ENCODE peak calls at places on chromosome 5, in six cellular contexts. O is left lung, R is endothelial cell, H is Calu3, L is GM20000, W is prostate gland. N is an unnamed sample.

GRCh38 chr5:31381299-31381698 is 150.6 kb downstream of the DROSHA start:
- DNase-seq in O (no peak), R (no peak), H (no peak), L (no peak), W (no peak), N (no peak)

GRCh38 chr5:157744055-157745011 is 821 bp downstream of the LSM11 start:
- DNase-seq in O (peak; percentile 47), R (peak; percentile 42), H (no peak), L (no peak), W (no peak), N (peak; percentile 52)

GRCh38 chr5:142902188-142902965 is 132.2 kb downstream of the ARHGAP26 start:
- DNase-seq in O (no peak), R (no peak), H (no peak), L (no peak), W (no peak), N (no peak)

GRCh38 chr5:33272288-33272687 is 168.5 kb upstream of the TARS1 start:
- DNase-seq in O (no peak), R (no peak), H (no peak), L (no peak), W (no peak), N (no peak)

GRCh38 chr5:34923694-34924461 is 5.5 kb upstream of the DNAJC21 start:
- DNase-seq in O (no peak), R (no peak), H (peak; percentile 44), L (peak; percentile 24), W (no peak), N (peak; percentile 20)

GRCh38 chr5:72281764-72282499 is 38.1 kb downstream of the MRPS27 start:
- DNase-seq in O (no peak), R (no peak), H (no peak), L (no peak), W (no peak), N (no peak)

GRCh38 chr5:2383678-2384025 is 367.8 kb downstream of the IRX2 start:
- DNase-seq in O (no peak), R (no peak), H (no peak), L (no peak), W (no peak), N (no peak)

GRCh38 chr5:59132131-59132530 is 549.3 kb downstream of the RAB3C start:
- DNase-seq in O (no peak), R (no peak), H (no peak), L (no peak), W (no peak), N (no peak)

GRCh38 chr5:33684760-33685159 is 207.0 kb downstream of the ADAMTS12 start:
- DNase-seq in O (no peak), R (no peak), H (no peak), L (no peak), W (no peak), N (no peak)

GRCh38 chr5:139677404-139678282 is 29.5 kb downstream of the CXXC5 start:
- DNase-seq in O (no peak), R (no peak), H (peak; percentile 69), L (no peak), W (no peak), N (no peak)

GRCh38 chr5:116084231-116084630 is 594 bp upstream of the COMMD10 start:
- DNase-seq in O (no peak), R (no peak), H (peak; percentile 44), L (peak; percentile 46), W (peak; percentile 9), N (peak; percentile 63)

GRCh38 chr5:10704949-10705621 is 55.9 kb downstream of the DAP start:
- DNase-seq in O (no peak), R (no peak), H (peak; percentile 6), L (no peak), W (no peak), N (no peak)

GRCh38 chr5:167158588-167158987 is 1132.9 kb upstream of the WWC1 start:
- DNase-seq in O (no peak), R (no peak), H (no peak), L (no peak), W (no peak), N (no peak)

GRCh38 chr5:2102821-2103776 is 220.4 kb upstream of the IRX4 start:
- DNase-seq in O (no peak), R (no peak), H (no peak), L (no peak), W (no peak), N (no peak)

GRCh38 chr5:128826290-128826689 is 139.0 kb upstream of the SLC27A6 start:
- DNase-seq in O (no peak), R (no peak), H (no peak), L (no peak), W (no peak), N (no peak)

GRCh38 chr5:4941957-4942830 is 197.9 kb upstream of the ADAMTS16 start:
- DNase-seq in O (no peak), R (peak; percentile 57), H (no peak), L (peak; percentile 47), W (no peak), N (peak; percentile 46)

GRCh38 chr5:114362977-114363721 is 1.3 kb downstream of the KCNN2 start:
- DNase-seq in O (no peak), R (peak; percentile 30), H (no peak), L (no peak), W (peak; percentile 11), N (peak; percentile 23)

GRCh38 chr5:58974083-58974482 is 391.2 kb downstream of the RAB3C start:
- DNase-seq in O (no peak), R (no peak), H (no peak), L (no peak), W (no peak), N (no peak)

GRCh38 chr5:163564321-163564924 is 59.0 kb downstream of the MAT2B start:
- DNase-seq in O (no peak), R (peak; percentile 65), H (peak; percentile 71), L (peak; percentile 48), W (peak; percentile 52), N (peak; percentile 53)

GRCh38 chr5:32100230-32100629 is 73.9 kb downstream of the GOLPH3 start:
- DNase-seq in O (no peak), R (peak; percentile 33), H (no peak), L (no peak), W (no peak), N (no peak)

GRCh38 chr5:35458824-35459207 is 158.8 kb upstream of the SPEF2 start:
- DNase-seq in O (no peak), R (no peak), H (no peak), L (no peak), W (peak; percentile 20), N (no peak)

GRCh38 chr5:170429014-170429413 is 39.8 kb upstream of the KCNMB1 start:
- DNase-seq in O (no peak), R (no peak), H (peak; percentile 15), L (no peak), W (no peak), N (no peak)

GRCh38 chr5:177495243-177496060 is 2.0 kb downstream of the PDLIM7 start:
- DNase-seq in O (peak; percentile 77), R (peak; percentile 44), H (peak; percentile 81), L (peak; percentile 53), W (no peak), N (peak; percentile 67)

GRCh38 chr5:123598028-123598689 is 86.2 kb downstream of the CSNK1G3 start:
- DNase-seq in O (no peak), R (no peak), H (no peak), L (no peak), W (no peak), N (no peak)
- TF ChIP-seq CTCF in O (no peak), R (no peak), H (no peak), L (no peak), W (no peak), N (no peak)

GRCh38 chr5:172844577-172844838 is 10.5 kb downstream of the ERGIC1 start:
- DNase-seq in O (no peak), R (no peak), H (no peak), L (no peak), W (no peak), N (no peak)

GRCh38 chr5:172843825-172844576 is 9.9 kb downstream of the ERGIC1 start:
- DNase-seq in O (no peak), R (no peak), H (no peak), L (no peak), W (no peak), N (no peak)

GRCh38 chr5:172846677-172847076 is 12.6 kb downstream of the ERGIC1 start:
- DNase-seq in O (no peak), R (no peak), H (no peak), L (no peak), W (no peak), N (no peak)

GRCh38 chr5:172846249-172846648 is 12.2 kb downstream of the ERGIC1 start:
- DNase-seq in O (no peak), R (no peak), H (no peak), L (no peak), W (no peak), N (no peak)

DNA sequence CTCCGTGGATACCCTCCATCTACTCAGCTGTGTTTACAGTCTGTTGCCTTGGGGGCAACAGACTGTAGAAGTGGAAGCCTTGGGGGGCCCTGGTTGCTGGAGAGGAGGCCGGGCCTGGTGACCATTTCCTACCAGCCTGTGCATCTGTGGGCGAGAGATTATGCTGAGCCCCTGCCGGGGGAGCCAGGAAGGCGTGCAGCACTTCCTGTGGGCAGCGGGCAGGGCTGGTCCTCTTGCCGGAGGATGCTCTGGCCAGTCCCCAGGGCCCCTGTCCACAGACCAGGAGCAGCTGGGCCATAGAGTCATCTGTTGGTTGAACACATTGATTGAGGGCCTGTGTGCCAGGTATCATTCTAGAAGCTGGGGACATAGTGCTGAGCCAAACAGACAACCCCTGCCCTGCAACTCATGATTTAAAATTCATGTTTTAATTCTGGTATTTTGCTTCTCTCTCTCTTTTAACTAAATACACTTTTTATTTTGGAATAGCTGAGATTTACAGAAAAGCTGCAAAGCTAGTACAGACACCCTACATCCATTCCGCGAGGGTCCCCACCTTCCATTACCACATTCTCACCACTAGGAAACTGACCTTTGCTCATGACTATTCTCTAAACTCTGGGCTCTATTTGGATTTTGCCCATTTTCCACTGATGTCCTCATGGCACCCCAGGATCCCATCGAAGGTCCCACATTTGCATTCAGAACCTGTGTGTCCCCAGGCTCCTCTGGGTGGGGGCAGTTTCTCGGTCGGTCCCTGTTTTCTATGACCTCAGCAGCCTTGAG is 11.3 kb downstream of the ERGIC1 start:
- DNase-seq in O (no peak), R (no peak), H (no peak), L (no peak), W (no peak), N (no peak)
- TF ChIP-seq CTCF in O (no peak), R (no peak), H (no peak), L (no peak), W (no peak), N (no peak)

DNA sequence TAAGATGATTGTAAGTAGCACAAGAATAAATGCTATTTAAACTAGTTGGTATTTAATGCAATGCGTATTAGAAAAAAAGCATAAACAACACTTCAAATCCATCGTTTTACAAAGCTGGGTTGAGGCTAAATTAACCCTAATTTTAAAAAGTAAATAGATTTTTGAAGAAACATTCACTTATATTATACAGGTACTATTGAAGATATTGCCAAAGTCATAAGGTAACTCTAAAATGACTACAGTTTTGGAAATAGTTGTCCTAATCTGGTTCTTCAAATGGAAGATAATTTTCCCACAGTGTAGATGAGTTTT is 20.1 kb downstream of the SLC38A9 start:
- DNase-seq in O (no peak), R (no peak), H (no peak), L (no peak), W (no peak), N (no peak)
- TF ChIP-seq CTCF in O (no peak), R (peak; percentile 27), H (no peak), L (no peak), W (no peak), N (no peak)

DNA sequence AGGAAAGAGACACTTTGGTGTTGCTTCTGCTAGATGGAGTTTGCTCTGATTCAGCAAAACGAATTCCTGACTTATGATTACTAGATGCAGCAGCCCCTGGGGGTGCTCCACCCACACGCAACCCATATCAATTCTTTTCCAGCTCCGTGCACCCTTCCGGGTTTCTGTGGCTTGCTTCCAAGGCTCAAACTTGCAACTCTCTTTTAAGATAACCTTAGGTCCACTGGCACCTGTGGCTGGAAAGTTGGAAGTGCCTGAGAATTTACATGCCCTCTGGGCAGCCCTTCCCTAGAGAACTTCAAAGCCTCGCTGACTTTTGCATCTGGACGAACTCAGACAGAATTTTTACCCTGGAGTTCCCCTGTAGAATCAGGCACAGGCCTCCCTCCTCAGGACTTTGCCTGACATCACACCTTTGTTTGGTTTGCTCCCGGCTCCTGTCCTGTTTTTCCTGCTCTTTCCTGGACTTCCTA is 224.9 kb downstream of the SNX18 start:
- DNase-seq in O (no peak), R (peak; percentile 14), H (peak; percentile 63), L (no peak), W (no peak), N (no peak)
- TF ChIP-seq CTCF in O (no peak), R (no peak), H (peak; percentile 25), L (no peak), W (no peak), N (no peak)

N was measured in GM13977.